ENCODE peak calls at places on chromosomes 7 and 10, in five cellular contexts. P, B, L, X and F are unnamed samples.
A peak's percentile ranks its signal among the peaks of the same experiment; 100 is the strongest.

GRCh38 chr7:50246551-50246950 is 58.0 kb upstream of the IKZF1 start:
- DNase-seq in P (no peak), B (no peak), L (no peak), X (no peak), F (no peak)

GRCh38 chr7:19421871-19422270 is 276.6 kb upstream of the FERD3L start:
- DNase-seq in P (no peak), B (no peak), L (no peak), X (no peak), F (no peak)

GRCh38 chr10:61332506-61332905 is 120.7 kb downstream of the TMEM26 start:
- DNase-seq in P (no peak), B (no peak), L (no peak), X (no peak), F (no peak)

GRCh38 chr10:48478469-48478868 is 126.4 kb downstream of the ARHGAP22 start:
- DNase-seq in P (no peak), B (no peak), L (no peak), X (no peak), F (peak; percentile 20)

GRCh38 chr10:60377955-60378354 is 11.7 kb downstream of the ANK3 start:
- DNase-seq in P (no peak), B (no peak), L (no peak), X (no peak), F (no peak)

GRCh38 chr10:60032723-60033122 is 126.4 kb upstream of the CCDC6 start:
- DNase-seq in P (peak; percentile 37), B (no peak), L (peak; percentile 6), X (peak; percentile 56), F (peak; percentile 68)

GRCh38 chr7:128094686-128095085 is 63.4 kb upstream of the LRRC4 start:
- DNase-seq in P (no peak), B (no peak), L (no peak), X (no peak), F (no peak)

GRCh38 chr7:146000882-146001281 is 115.7 kb upstream of the CNTNAP2 start:
- DNase-seq in P (no peak), B (no peak), L (no peak), X (no peak), F (no peak)

GRCh38 chr10:70274643-70275042 is 9.2 kb downstream of the NPFFR1 start:
- DNase-seq in P (no peak), B (no peak), L (no peak), X (no peak), F (no peak)

GRCh38 chr7:151459726-151460473 is 20.0 kb upstream of the CRYGN start:
- DNase-seq in P (no peak), B (peak; percentile 92), L (peak; percentile 33), X (peak; percentile 86), F (peak; percentile 72)

GRCh38 chr7:48285365-48285764 is 114.1 kb downstream of the ABCA13 start:
- DNase-seq in P (no peak), B (no peak), L (no peak), X (no peak), F (no peak)

GRCh38 chr10:95069286-95069685 is at the start of gene CYP2C8:
- DNase-seq in P (no peak), B (no peak), L (no peak), X (no peak), F (no peak)

GRCh38 chr7:135210818-135211178 is 528 bp downstream of the WDR91 start:
- DNase-seq in P (no peak), B (no peak), L (peak; percentile 8), X (peak; percentile 41), F (no peak)

GRCh38 chr7:114921636-114922150 is at the start of gene MDFIC:
- DNase-seq in P (no peak), B (peak; percentile 88), L (no peak), X (peak; percentile 11), F (no peak)

GRCh38 chr7:138663741-138664710 is 37.1 kb downstream of the SVOPL start:
- DNase-seq in P (no peak), B (peak; percentile 76), L (no peak), X (peak; percentile 3), F (peak; percentile 69)

GRCh38 chr10:36157486-36157885 is 515.4 kb upstream of the FZD8 start:
- DNase-seq in P (no peak), B (no peak), L (no peak), X (no peak), F (no peak)

GRCh38 chr10:93947055-93947454 is 46.7 kb upstream of the PLCE1 start:
- DNase-seq in P (no peak), B (no peak), L (no peak), X (no peak), F (no peak)

GRCh38 chr10:64033710-64034109 is 512.5 kb downstream of the REEP3 start:
- DNase-seq in P (no peak), B (no peak), L (no peak), X (no peak), F (no peak)

GRCh38 chr7:100102950-100103840 is 1.8 kb downstream of the AP4M1 start:
- DNase-seq in P (no peak), B (no peak), L (no peak), X (no peak), F (no peak)

DNA sequence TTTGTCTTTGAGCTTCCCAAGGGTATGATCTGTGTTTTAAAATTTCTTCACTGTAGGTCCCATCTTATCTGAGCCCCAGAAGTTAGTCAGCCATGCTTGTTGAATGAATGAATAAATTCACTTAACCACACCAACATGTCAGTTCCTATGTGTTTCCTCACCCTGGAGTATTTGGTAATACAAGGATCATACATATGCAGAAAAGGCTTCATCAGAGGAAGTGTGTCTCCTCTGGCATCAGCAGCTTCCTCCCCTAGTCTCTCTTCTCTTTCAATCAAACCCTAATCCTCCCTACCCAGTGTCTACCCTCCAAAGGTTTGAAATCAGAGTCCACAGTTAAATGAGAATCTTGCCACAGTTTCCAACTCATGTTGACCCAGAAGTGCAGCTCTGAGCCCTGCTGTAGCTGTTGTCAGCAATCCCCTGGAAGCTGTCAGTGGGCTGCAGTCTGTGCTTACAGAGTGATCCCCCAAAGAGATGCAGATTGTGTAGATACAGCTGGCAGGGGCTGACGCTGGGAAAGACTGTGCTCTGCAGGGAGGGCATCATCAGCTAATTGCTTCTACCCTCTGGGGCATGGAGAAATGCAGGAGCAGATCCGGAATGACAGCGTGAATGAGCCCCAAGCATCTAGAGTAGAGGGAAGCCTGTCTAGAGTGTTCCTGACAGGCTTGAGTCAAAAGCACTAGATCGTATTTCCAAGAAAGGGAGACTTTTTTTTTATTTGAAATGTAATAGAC is 105.0 kb upstream of the WDR11 start:
- DNase-seq in P (no peak), B (no peak), L (no peak), X (no peak), F (no peak)
- H3K36me3 ChIP-seq in P (no peaks in the 10 kb centered on the region), B (no peaks in the 10 kb centered on the region), L (no peaks in the 10 kb centered on the region), X (no peaks in the 10 kb centered on the region), F (no peaks in the 10 kb centered on the region)

DNA sequence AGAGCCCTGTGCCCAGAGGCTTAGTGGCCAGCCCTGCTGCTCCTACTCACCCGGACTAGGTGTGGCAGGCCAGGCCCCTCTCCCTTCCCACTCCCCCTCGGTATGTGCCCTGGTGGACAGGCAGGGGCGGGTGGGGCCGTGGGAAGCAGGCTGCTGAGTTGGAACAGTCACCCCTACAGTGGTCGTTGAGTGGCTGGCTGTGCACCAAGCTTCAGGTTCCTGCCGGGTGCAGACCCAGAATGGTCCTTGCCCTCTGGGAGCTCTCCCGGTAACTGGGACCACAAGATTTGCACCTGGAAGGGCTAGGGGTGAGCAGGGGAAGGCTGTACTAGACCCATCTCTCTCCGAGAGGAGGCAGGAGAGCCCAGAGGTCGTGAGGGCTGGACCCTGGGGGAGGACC is 68.6 kb downstream of the ZMIZ1 start:
- DNase-seq in P (peak; percentile 85), B (no peak), L (no peak), X (no peak), F (no peak)
- H3K4me1 ChIP-seq in P (peaks cover 52% of the 10 kb centered on the region), B (peaks cover 39% of the 10 kb centered on the region), L (peaks cover 36% of the 10 kb centered on the region), X (peaks cover 30% of the 10 kb centered on the region), F (peaks cover 14% of the 10 kb centered on the region)

GRCh38 chr10:124737708-124738107 is 6.5 kb downstream of the FAM53B start:
- DNase-seq in P (no peak), B (no peak), L (no peak), X (no peak), F (peak; percentile 40)

GRCh38 chr10:124738441-124738840 is 5.7 kb downstream of the FAM53B start:
- DNase-seq in P (no peak), B (peak; percentile 48), L (no peak), X (no peak), F (peak; percentile 41)

GRCh38 chr10:124740374-124741280 is 3.6 kb downstream of the FAM53B start:
- DNase-seq in P (peak; percentile 40), B (peak; percentile 91), L (peak; percentile 46), X (peak; percentile 80), F (peak; percentile 69)

GRCh38 chr10:124739996-124740373 is 4.2 kb downstream of the FAM53B start:
- DNase-seq in P (peak; percentile 71), B (no peak), L (no peak), X (no peak), F (peak; percentile 47)

DNA sequence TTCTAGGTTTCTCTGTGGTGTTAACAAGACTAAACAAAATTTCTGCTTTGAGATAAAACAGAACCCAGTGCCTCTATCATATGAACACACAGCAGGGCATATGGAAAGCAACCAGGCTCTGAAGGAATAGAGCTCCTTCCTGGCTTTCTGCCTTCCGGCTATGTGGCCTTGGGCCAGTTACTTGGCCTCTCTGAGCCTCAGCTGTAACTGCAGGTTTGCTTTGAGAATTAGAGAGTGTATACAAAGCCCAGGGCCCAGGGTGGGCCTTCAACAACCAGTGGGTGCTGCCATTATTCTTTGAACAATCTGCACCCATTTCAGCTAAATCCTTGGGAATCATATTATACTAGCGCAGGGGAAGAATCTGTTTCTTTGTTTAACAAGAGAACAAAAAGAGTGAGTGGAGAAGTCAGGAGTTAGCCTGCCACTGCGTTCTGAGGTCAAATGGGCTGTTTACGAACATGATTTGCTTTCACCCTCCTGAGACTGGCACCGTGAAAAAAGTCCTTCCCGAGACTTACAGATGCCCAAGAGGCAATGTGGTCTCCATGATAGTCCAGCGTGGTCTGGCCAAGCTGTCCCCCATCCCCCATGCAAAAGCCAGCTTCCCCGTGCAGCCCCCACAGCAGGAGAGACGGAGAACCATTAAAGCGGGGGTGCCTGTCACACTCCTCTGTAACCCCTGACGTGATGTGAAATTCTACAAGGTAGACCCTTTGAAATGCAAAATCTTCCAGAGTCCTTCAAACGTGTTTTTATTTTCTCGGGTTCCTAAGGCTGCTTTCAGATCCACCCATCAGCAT is 4.9 kb downstream of the FAM53B start:
- DNase-seq in P (no peak), B (peak; percentile 45), L (no peak), X (no peak), F (peak; percentile 66)
- H3K9ac ChIP-seq in P (peak overlapping the region; percentile 90), B (peak overlapping the region; percentile 47), L (peak overlapping the region; percentile 31), X (no peak overlapping the region), F (peak overlapping the region; percentile 7)

GRCh38 chr10:133279266-133279960 is 2.7 kb upstream of the ADAM8 start:
- DNase-seq in P (no peak), B (no peak), L (no peak), X (no peak), F (no peak)

GRCh38 chr10:133278577-133279265 is 2.1 kb upstream of the ADAM8 start:
- DNase-seq in P (no peak), B (no peak), L (no peak), X (no peak), F (no peak)

GRCh38 chr10:133280391-133281059 is 3.9 kb upstream of the ADAM8 start:
- DNase-seq in P (no peak), B (no peak), L (no peak), X (no peak), F (no peak)

GRCh38 chr10:133281084-133281483 is 4.4 kb upstream of the ADAM8 start:
- DNase-seq in P (no peak), B (no peak), L (no peak), X (no peak), F (no peak)

DNA sequence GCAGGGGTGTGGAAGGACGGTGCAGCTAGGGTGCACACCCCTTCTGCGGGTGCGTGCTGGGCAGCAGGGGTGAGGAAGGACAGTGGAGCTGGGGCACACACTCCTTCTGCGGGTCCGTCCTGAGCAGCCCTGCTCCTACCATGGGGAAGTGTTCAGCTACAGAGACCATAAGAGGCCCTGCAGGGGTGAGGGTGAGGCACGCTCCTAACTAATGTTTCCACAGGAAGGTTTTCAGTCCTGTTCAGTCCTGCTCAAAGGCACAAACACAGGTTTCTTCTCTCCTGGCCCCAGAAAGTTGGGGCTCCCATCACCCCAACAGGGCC is 3.3 kb upstream of the ADAM8 start:
- DNase-seq in P (no peak), B (no peak), L (no peak), X (no peak), F (no peak)
- H3K36me3 ChIP-seq in P (peaks cover 61% of the 10 kb centered on the region), B (peaks cover 24% of the 10 kb centered on the region), L (peaks cover 58% of the 10 kb centered on the region), X (peaks cover 4% of the 10 kb centered on the region), F (peaks cover 18% of the 10 kb centered on the region)